ENCODE peak calls at places on chromosomes 4 and X, in seven cellular contexts. One of them, this sample, is unnamed.

GRCh38 chr4:35252866-35253265 is 991.4 kb downstream of the ARAP2 start:
- DNase-seq in iPS-NIHi11: no peak
- DNase-seq in lower lobe of right lung: no peak
- DNase-seq in stimulated activated naive CD8-positive, alpha-beta T cell treated with anti-CD3 and anti-CD28 coated beads, Interleukin-15, Interleukin-2, amounts not matched to agents 100 U/mL and 50 U/mL, for 24 hours: no peak
- DNase-seq in RWPE1: no peak
- DNase-seq in naive thymus-derived CD8-positive, alpha-beta T cell: no peak
- DNase-seq in Daoy: no peak
- DNase-seq in this sample: no peak

GRCh38 chrX:40107291-40108083 is 9.7 kb upstream of the BCOR start:
- DNase-seq in iPS-NIHi11: no peak
- DNase-seq in lower lobe of right lung: peak
- DNase-seq in stimulated activated naive CD8-positive, alpha-beta T cell treated with anti-CD3 and anti-CD28 coated beads, Interleukin-15, Interleukin-2, amounts not matched to agents 100 U/mL and 50 U/mL, for 24 hours: no peak
- DNase-seq in RWPE1: no peak
- DNase-seq in naive thymus-derived CD8-positive, alpha-beta T cell: no peak
- DNase-seq in Daoy: peak
- DNase-seq in this sample: peak

GRCh38 chr4:121989715-121990114 is 37.9 kb upstream of the TRPC3 start:
- DNase-seq in iPS-NIHi11: no peak
- DNase-seq in lower lobe of right lung: no peak
- DNase-seq in stimulated activated naive CD8-positive, alpha-beta T cell treated with anti-CD3 and anti-CD28 coated beads, Interleukin-15, Interleukin-2, amounts not matched to agents 100 U/mL and 50 U/mL, for 24 hours: no peak
- DNase-seq in RWPE1: peak
- DNase-seq in naive thymus-derived CD8-positive, alpha-beta T cell: no peak
- DNase-seq in Daoy: no peak
- DNase-seq in this sample: no peak

GRCh38 chr4:169005453-169006099 is 4.5 kb downstream of the CBR4 start:
- DNase-seq in iPS-NIHi11: no peak
- DNase-seq in lower lobe of right lung: no peak
- DNase-seq in stimulated activated naive CD8-positive, alpha-beta T cell treated with anti-CD3 and anti-CD28 coated beads, Interleukin-15, Interleukin-2, amounts not matched to agents 100 U/mL and 50 U/mL, for 24 hours: no peak
- DNase-seq in RWPE1: no peak
- DNase-seq in naive thymus-derived CD8-positive, alpha-beta T cell: no peak
- DNase-seq in Daoy: no peak
- DNase-seq in this sample: no peak

GRCh38 chrX:51215266-51215665 is 117.4 kb upstream of the NUDT10 start:
- DNase-seq in iPS-NIHi11: peak
- DNase-seq in lower lobe of right lung: no peak
- DNase-seq in stimulated activated naive CD8-positive, alpha-beta T cell treated with anti-CD3 and anti-CD28 coated beads, Interleukin-15, Interleukin-2, amounts not matched to agents 100 U/mL and 50 U/mL, for 24 hours: no peak
- DNase-seq in RWPE1: no peak
- DNase-seq in naive thymus-derived CD8-positive, alpha-beta T cell: no peak
- DNase-seq in Daoy: no peak
- DNase-seq in this sample: no peak

GRCh38 chr4:182560358-182560757 is 317.2 kb downstream of the TENM3 start:
- DNase-seq in iPS-NIHi11: peak
- DNase-seq in lower lobe of right lung: no peak
- DNase-seq in stimulated activated naive CD8-positive, alpha-beta T cell treated with anti-CD3 and anti-CD28 coated beads, Interleukin-15, Interleukin-2, amounts not matched to agents 100 U/mL and 50 U/mL, for 24 hours: no peak
- DNase-seq in RWPE1: no peak
- DNase-seq in naive thymus-derived CD8-positive, alpha-beta T cell: no peak
- DNase-seq in Daoy: peak
- DNase-seq in this sample: no peak

GRCh38 chrX:153646620-153647373 is at the start of gene DUSP9:
- DNase-seq in iPS-NIHi11: peak
- DNase-seq in lower lobe of right lung: peak
- DNase-seq in stimulated activated naive CD8-positive, alpha-beta T cell treated with anti-CD3 and anti-CD28 coated beads, Interleukin-15, Interleukin-2, amounts not matched to agents 100 U/mL and 50 U/mL, for 24 hours: no peak
- DNase-seq in RWPE1: peak
- DNase-seq in naive thymus-derived CD8-positive, alpha-beta T cell: peak
- DNase-seq in Daoy: peak
- DNase-seq in this sample: no peak

GRCh38 chrX:119684916-119685224 is 8.1 kb downstream of the SEPTIN6 start:
- DNase-seq in iPS-NIHi11: no peak
- DNase-seq in lower lobe of right lung: no peak
- DNase-seq in stimulated activated naive CD8-positive, alpha-beta T cell treated with anti-CD3 and anti-CD28 coated beads, Interleukin-15, Interleukin-2, amounts not matched to agents 100 U/mL and 50 U/mL, for 24 hours: no peak
- DNase-seq in RWPE1: no peak
- DNase-seq in naive thymus-derived CD8-positive, alpha-beta T cell: no peak
- DNase-seq in Daoy: no peak
- DNase-seq in this sample: no peak

GRCh38 chr4:15232725-15233597 is 194.9 kb upstream of the C1QTNF7 start:
- DNase-seq in iPS-NIHi11: no peak
- DNase-seq in lower lobe of right lung: no peak
- DNase-seq in stimulated activated naive CD8-positive, alpha-beta T cell treated with anti-CD3 and anti-CD28 coated beads, Interleukin-15, Interleukin-2, amounts not matched to agents 100 U/mL and 50 U/mL, for 24 hours: peak
- DNase-seq in RWPE1: no peak
- DNase-seq in naive thymus-derived CD8-positive, alpha-beta T cell: no peak
- DNase-seq in Daoy: peak
- DNase-seq in this sample: no peak

GRCh38 chrX:148530464-148531077 is 30.2 kb downstream of the AFF2 start:
- DNase-seq in iPS-NIHi11: no peak
- DNase-seq in lower lobe of right lung: no peak
- DNase-seq in stimulated activated naive CD8-positive, alpha-beta T cell treated with anti-CD3 and anti-CD28 coated beads, Interleukin-15, Interleukin-2, amounts not matched to agents 100 U/mL and 50 U/mL, for 24 hours: peak
- DNase-seq in RWPE1: no peak
- DNase-seq in naive thymus-derived CD8-positive, alpha-beta T cell: peak
- DNase-seq in Daoy: no peak
- DNase-seq in this sample: no peak

GRCh38 chrX:37509349-37509748 is 62.1 kb upstream of the LANCL3 start:
- DNase-seq in iPS-NIHi11: no peak
- DNase-seq in lower lobe of right lung: no peak
- DNase-seq in stimulated activated naive CD8-positive, alpha-beta T cell treated with anti-CD3 and anti-CD28 coated beads, Interleukin-15, Interleukin-2, amounts not matched to agents 100 U/mL and 50 U/mL, for 24 hours: no peak
- DNase-seq in RWPE1: no peak
- DNase-seq in naive thymus-derived CD8-positive, alpha-beta T cell: no peak
- DNase-seq in Daoy: no peak
- DNase-seq in this sample: no peak

GRCh38 chr4:40515398-40516293 is 114.0 kb downstream of the RBM47 start:
- DNase-seq in iPS-NIHi11: no peak
- DNase-seq in lower lobe of right lung: peak
- DNase-seq in stimulated activated naive CD8-positive, alpha-beta T cell treated with anti-CD3 and anti-CD28 coated beads, Interleukin-15, Interleukin-2, amounts not matched to agents 100 U/mL and 50 U/mL, for 24 hours: peak
- DNase-seq in RWPE1: no peak
- DNase-seq in naive thymus-derived CD8-positive, alpha-beta T cell: no peak
- DNase-seq in Daoy: peak
- DNase-seq in this sample: peak

GRCh38 chrX:124338733-124339514 is 6.5 kb downstream of the TEX13D start:
- DNase-seq in iPS-NIHi11: no peak
- DNase-seq in lower lobe of right lung: no peak
- DNase-seq in stimulated activated naive CD8-positive, alpha-beta T cell treated with anti-CD3 and anti-CD28 coated beads, Interleukin-15, Interleukin-2, amounts not matched to agents 100 U/mL and 50 U/mL, for 24 hours: no peak
- DNase-seq in RWPE1: no peak
- DNase-seq in naive thymus-derived CD8-positive, alpha-beta T cell: no peak
- DNase-seq in Daoy: no peak
- DNase-seq in this sample: no peak

GRCh38 chrX:132615396-132616131 is 126.7 kb upstream of the MBNL3 start:
- DNase-seq in iPS-NIHi11: peak
- DNase-seq in lower lobe of right lung: peak
- DNase-seq in stimulated activated naive CD8-positive, alpha-beta T cell treated with anti-CD3 and anti-CD28 coated beads, Interleukin-15, Interleukin-2, amounts not matched to agents 100 U/mL and 50 U/mL, for 24 hours: peak
- DNase-seq in RWPE1: no peak
- DNase-seq in naive thymus-derived CD8-positive, alpha-beta T cell: peak
- DNase-seq in Daoy: peak
- DNase-seq in this sample: no peak

GRCh38 chr4:112942077-112942476 is 107.4 kb upstream of the ANK2 start:
- DNase-seq in iPS-NIHi11: no peak
- DNase-seq in lower lobe of right lung: no peak
- DNase-seq in stimulated activated naive CD8-positive, alpha-beta T cell treated with anti-CD3 and anti-CD28 coated beads, Interleukin-15, Interleukin-2, amounts not matched to agents 100 U/mL and 50 U/mL, for 24 hours: no peak
- DNase-seq in RWPE1: no peak
- DNase-seq in naive thymus-derived CD8-positive, alpha-beta T cell: no peak
- DNase-seq in Daoy: no peak
- DNase-seq in this sample: no peak

GRCh38 chr4:133711817-133712216 is 489.8 kb downstream of the PABPC4L start:
- DNase-seq in iPS-NIHi11: peak
- DNase-seq in lower lobe of right lung: no peak
- DNase-seq in stimulated activated naive CD8-positive, alpha-beta T cell treated with anti-CD3 and anti-CD28 coated beads, Interleukin-15, Interleukin-2, amounts not matched to agents 100 U/mL and 50 U/mL, for 24 hours: no peak
- DNase-seq in RWPE1: peak
- DNase-seq in naive thymus-derived CD8-positive, alpha-beta T cell: no peak
- DNase-seq in Daoy: peak
- DNase-seq in this sample: no peak

GRCh38 chrX:103453655-103454054 is 65.6 kb downstream of the RAB40A start:
- DNase-seq in iPS-NIHi11: no peak
- DNase-seq in lower lobe of right lung: no peak
- DNase-seq in stimulated activated naive CD8-positive, alpha-beta T cell treated with anti-CD3 and anti-CD28 coated beads, Interleukin-15, Interleukin-2, amounts not matched to agents 100 U/mL and 50 U/mL, for 24 hours: no peak
- DNase-seq in RWPE1: peak
- DNase-seq in naive thymus-derived CD8-positive, alpha-beta T cell: no peak
- DNase-seq in Daoy: peak
- DNase-seq in this sample: no peak

GRCh38 chr4:15327311-15328298 is 100.2 kb upstream of the C1QTNF7 start:
- DNase-seq in iPS-NIHi11: no peak
- DNase-seq in lower lobe of right lung: no peak
- DNase-seq in stimulated activated naive CD8-positive, alpha-beta T cell treated with anti-CD3 and anti-CD28 coated beads, Interleukin-15, Interleukin-2, amounts not matched to agents 100 U/mL and 50 U/mL, for 24 hours: no peak
- DNase-seq in RWPE1: no peak
- DNase-seq in naive thymus-derived CD8-positive, alpha-beta T cell: no peak
- DNase-seq in Daoy: peak
- DNase-seq in this sample: no peak

GRCh38 chr4:20831746-20832145 is 131.5 kb downstream of the PACRGL start:
- DNase-seq in iPS-NIHi11: no peak
- DNase-seq in lower lobe of right lung: no peak
- DNase-seq in stimulated activated naive CD8-positive, alpha-beta T cell treated with anti-CD3 and anti-CD28 coated beads, Interleukin-15, Interleukin-2, amounts not matched to agents 100 U/mL and 50 U/mL, for 24 hours: no peak
- DNase-seq in RWPE1: no peak
- DNase-seq in naive thymus-derived CD8-positive, alpha-beta T cell: no peak
- DNase-seq in Daoy: no peak
- DNase-seq in this sample: no peak

GRCh38 chrX:150572206-150572605 is 3.8 kb downstream of the MTM1 start:
- DNase-seq in iPS-NIHi11: no peak
- DNase-seq in lower lobe of right lung: no peak
- DNase-seq in stimulated activated naive CD8-positive, alpha-beta T cell treated with anti-CD3 and anti-CD28 coated beads, Interleukin-15, Interleukin-2, amounts not matched to agents 100 U/mL and 50 U/mL, for 24 hours: no peak
- DNase-seq in RWPE1: no peak
- DNase-seq in naive thymus-derived CD8-positive, alpha-beta T cell: no peak
- DNase-seq in Daoy: no peak
- DNase-seq in this sample: no peak

GRCh38 chr4:2258091-2259035 is 3.5 kb downstream of the MXD4 start:
- DNase-seq in iPS-NIHi11: peak
- DNase-seq in lower lobe of right lung: peak
- DNase-seq in stimulated activated naive CD8-positive, alpha-beta T cell treated with anti-CD3 and anti-CD28 coated beads, Interleukin-15, Interleukin-2, amounts not matched to agents 100 U/mL and 50 U/mL, for 24 hours: no peak
- DNase-seq in RWPE1: no peak
- DNase-seq in naive thymus-derived CD8-positive, alpha-beta T cell: no peak
- DNase-seq in Daoy: peak
- DNase-seq in this sample: peak

GRCh38 chrX:4263005-4263404 is 549.6 kb upstream of the PRKX start:
- DNase-seq in iPS-NIHi11: peak
- DNase-seq in lower lobe of right lung: no peak
- DNase-seq in stimulated activated naive CD8-positive, alpha-beta T cell treated with anti-CD3 and anti-CD28 coated beads, Interleukin-15, Interleukin-2, amounts not matched to agents 100 U/mL and 50 U/mL, for 24 hours: no peak
- DNase-seq in RWPE1: no peak
- DNase-seq in naive thymus-derived CD8-positive, alpha-beta T cell: no peak
- DNase-seq in Daoy: no peak
- DNase-seq in this sample: no peak